ENCODE peak calls at places on chromosomes 5 and 9, in six cellular contexts. G is GM12891, V is H1, N is K562, F is HepG2, H is GM12878. P is an unnamed sample.

GRCh38 chr5:55521903-55522302 is 12.9 kb downstream of the PLPP1 start:
- DNase-seq in H (no peak), G (no peak), N (no peak), V (no peak), F (no peak), P (no peak)

GRCh38 chr5:120239076-120239475 is 225.0 kb upstream of the PRR16 start:
- DNase-seq in N (no peak), H (no peak), V (no peak), F (no peak), G (no peak), P (no peak)

GRCh38 chr9:75148551-75148950 is 60.2 kb downstream of the OSTF1 start:
- DNase-seq in G (no peak), V (no peak), H (no peak), F (no peak), N (no peak), P (no peak)

GRCh38 chr5:112005533-112005926 is 248.5 kb upstream of the NREP start:
- DNase-seq in F (no peak), G (no peak), H (no peak), V (no peak), N (no peak), P (no peak)

GRCh38 chr5:140165101-140165920 is 9.7 kb upstream of the CYSTM1 start:
- DNase-seq in N (peak), V (no peak), G (no peak), F (no peak), H (no peak), P (no peak)

GRCh38 chr5:157597277-157597676 is 21.7 kb upstream of the ADAM19 start:
- DNase-seq in G (no peak), V (no peak), N (no peak), H (no peak), F (peak), P (no peak)

GRCh38 chr5:73061593-73061992 is 58.8 kb upstream of the TMEM171 start:
- DNase-seq in F (no peak), V (no peak), G (no peak), N (no peak), H (no peak), P (no peak)

GRCh38 chr9:84170521-84171141 is 169.9 kb downstream of the SLC28A3 start:
- DNase-seq in N (peak), V (no peak), F (peak), G (no peak), H (no peak), P (no peak)

GRCh38 chr5:78611161-78611605 is 37.4 kb downstream of the LHFPL2 start:
- DNase-seq in G (no peak), H (no peak), N (no peak), F (no peak), V (peak), P (no peak)

GRCh38 chr5:43039468-43040286 is 442 bp downstream of the ANXA2R start:
- DNase-seq in F (peak), N (peak), V (no peak), G (no peak), H (no peak), P (no peak)

GRCh38 chr5:82540301-82540700 is 262.1 kb upstream of the RPS23 start:
- DNase-seq in F (no peak), G (no peak), V (no peak), N (no peak), H (no peak), P (no peak)

GRCh38 chr5:35371971-35372426 is 141.7 kb upstream of the PRLR start:
- DNase-seq in N (no peak), V (no peak), F (no peak), H (no peak), G (no peak), P (no peak)

GRCh38 chr5:93675458-93676450 is 65.6 kb downstream of the POU5F2 start:
- DNase-seq in H (no peak), F (no peak), N (no peak), V (no peak), G (no peak), P (no peak)

GRCh38 chr9:135992486-135993408 is 31.6 kb upstream of the UBAC1 start:
- DNase-seq in V (no peak), F (peak), H (no peak), G (no peak), N (peak), P (no peak)

GRCh38 chr5:126171916-126172315 is 251.3 kb upstream of the GRAMD2B start:
- DNase-seq in N (no peak), V (no peak), F (no peak), G (no peak), H (no peak), P (no peak)

GRCh38 chr5:150376799-150377771 is 19.6 kb downstream of the TCOF1 start:
- DNase-seq in G (no peak), H (no peak), N (no peak), V (no peak), F (no peak), P (no peak)

GRCh38 chr9:13083973-13084528 is 195.4 kb downstream of the MPDZ start:
- DNase-seq in N (no peak), H (no peak), F (no peak), V (no peak), G (no peak), P (no peak)

GRCh38 chr5:171207256-171207866 is 101.7 kb upstream of the TLX3 start:
- DNase-seq in V (peak), N (peak), H (no peak), G (no peak), F (peak), P (no peak)

GRCh38 chr5:31479706-31480105 is 52.2 kb downstream of the DROSHA start:
- DNase-seq in H (no peak), G (no peak), V (no peak), F (no peak), N (no peak), P (no peak)

GRCh38 chr5:31477971-31478370 is 53.9 kb downstream of the DROSHA start:
- DNase-seq in N (no peak), H (no peak), G (no peak), F (no peak), V (no peak), P (no peak)

GRCh38 chr5:31478901-31479300 is 53.0 kb downstream of the DROSHA start:
- DNase-seq in N (no peak), H (no peak), F (no peak), V (no peak), G (no peak), P (no peak)

GRCh38 chr5:31477516-31477915 is 54.4 kb downstream of the DROSHA start:
- DNase-seq in N (no peak), V (no peak), F (no peak), G (no peak), H (no peak), P (no peak)

GRCh38 chr5:31481531-31481930 is 50.4 kb downstream of the DROSHA start:
- DNase-seq in V (no peak), F (no peak), N (no peak), G (no peak), H (no peak), P (no peak)
- TF ChIP-seq TAF1 in V (no peak), F (no peak), N (no peak), G (no peak), H (no peak), P (no peak)

GRCh38 chr9:89022071-89022721 is 30.9 kb downstream of the S1PR3 start:
- DNase-seq in G (no peak), N (no peak), V (no peak), F (no peak), H (no peak), P (no peak)
- TF ChIP-seq POLR2AphosphoS5 in G (no peak), N (no peak), V (no peak), F (no peak), H (no peak), P (no peak)

DNA sequence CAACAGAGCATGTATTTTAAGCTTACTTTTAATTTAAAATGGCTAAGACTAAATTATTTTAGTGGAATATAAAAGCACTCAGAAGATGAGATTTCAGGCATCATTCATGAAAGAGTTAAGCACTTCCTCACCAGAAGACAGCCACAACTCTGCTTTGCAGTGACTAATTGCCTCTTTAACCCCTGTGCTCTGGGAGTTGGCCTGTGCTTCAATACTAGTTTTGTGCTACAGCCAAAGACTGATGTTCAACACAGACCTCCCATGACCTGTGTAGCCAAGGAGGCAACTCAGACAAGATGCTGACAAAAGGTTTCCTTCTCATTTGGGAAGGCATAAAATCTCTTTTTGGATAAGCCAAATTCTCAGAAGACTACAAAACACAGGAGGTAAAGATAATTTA is 353.5 kb downstream of the FBXL17 start:
- DNase-seq in H (no peak), N (no peak), F (no peak), G (no peak), V (no peak), P (no peak)
- TF ChIP-seq POLR2A in H (no peak), N (no peak), F (no peak), G (no peak), V (no peak), P (no peak)

GRCh38 chr5:86865396-86865795 is 247.7 kb downstream of the COX7C start:
- DNase-seq in N (no peak), V (no peak), F (no peak), H (no peak), G (no peak), P (no peak)

GRCh38 chr5:86864022-86864421 is 246.3 kb downstream of the COX7C start:
- DNase-seq in H (no peak), N (no peak), V (no peak), G (no peak), F (no peak), P (no peak)

GRCh38 chr5:86861514-86861913 is 243.8 kb downstream of the COX7C start:
- DNase-seq in F (no peak), H (no peak), N (no peak), V (no peak), G (no peak), P (no peak)

GRCh38 chr5:86858452-86858851 is 240.7 kb downstream of the COX7C start:
- DNase-seq in V (no peak), N (no peak), F (no peak), H (no peak), G (no peak), P (no peak)

DNA sequence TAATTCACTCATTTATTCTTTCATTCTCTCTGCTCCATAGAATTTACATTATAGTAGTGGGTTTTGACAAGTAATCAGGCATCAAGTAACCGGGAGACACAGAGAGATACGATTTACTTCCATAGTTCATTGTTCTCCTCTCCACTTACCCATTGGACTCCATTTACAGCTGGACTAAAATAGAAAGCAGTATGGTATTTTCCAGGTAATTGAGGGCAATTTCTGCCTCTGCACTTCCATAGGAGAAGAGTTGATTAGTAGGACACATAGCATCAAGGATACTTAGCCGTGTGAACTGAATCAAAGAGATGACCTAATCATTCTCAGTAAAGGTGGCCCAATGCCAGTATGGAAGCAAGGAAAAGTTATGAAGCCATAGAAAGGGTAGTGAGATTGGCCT is 244.4 kb downstream of the COX7C start:
- DNase-seq in N (no peak), F (no peak), H (no peak), G (no peak), V (no peak), P (no peak)
- TF ChIP-seq TAF1 in N (no peak), F (no peak), H (no peak), G (no peak), V (no peak), P (no peak)

DNA sequence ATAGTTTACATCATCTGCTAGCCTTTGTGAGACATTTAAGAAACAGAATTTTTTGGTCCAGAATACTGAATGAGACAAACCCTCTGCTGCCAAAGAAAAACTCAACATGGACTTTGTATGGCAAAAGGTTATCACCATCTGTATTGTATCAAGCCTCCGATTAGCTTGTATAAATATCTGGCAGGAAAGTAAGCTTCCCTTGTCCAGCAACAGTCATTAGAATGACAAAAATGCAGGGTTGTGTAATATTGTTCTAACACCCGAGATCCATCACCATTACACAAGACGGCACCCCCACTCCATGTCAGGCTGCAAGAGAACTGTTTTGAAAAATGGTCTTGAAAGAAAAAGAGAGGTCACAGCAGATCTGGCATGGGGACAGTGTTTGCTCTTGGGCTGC is 23.6 kb downstream of the SVEP1 start:
- DNase-seq in G (no peak), H (no peak), N (no peak), V (no peak), F (peak), P (no peak)
- TF ChIP-seq POLR2AphosphoS5 in G (no peak), H (no peak), N (no peak), V (no peak), F (no peak), P (no peak)

DNA sequence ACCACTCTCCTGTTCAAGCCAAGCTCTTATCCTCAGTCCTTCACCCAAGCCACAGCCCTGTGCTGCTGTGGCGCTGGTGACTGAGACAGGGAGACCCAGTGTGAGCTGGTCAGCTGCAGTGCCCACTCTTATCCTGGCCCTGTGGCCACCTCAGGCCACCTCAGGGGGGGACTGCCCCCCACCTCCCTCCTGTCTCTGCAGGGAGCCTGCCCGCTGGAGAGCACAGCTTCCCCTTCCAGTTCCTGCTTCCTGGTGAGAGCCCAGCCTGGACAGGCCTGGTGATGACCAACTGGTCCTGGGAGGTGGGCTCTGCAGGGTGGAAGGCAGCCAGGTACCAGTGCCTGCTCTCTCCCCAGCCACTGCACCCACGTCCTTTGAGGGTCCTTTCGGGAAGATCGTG is 5.5 kb upstream of the EHMT1 start:
- DNase-seq in F (no peak), H (no peak), V (no peak), G (no peak), N (no peak), P (no peak)
- TF ChIP-seq POLR2A in F (no peak), H (no peak), V (no peak), G (no peak), N (no peak), P (no peak)

GRCh38 chr9:81499571-81499970 is 189.8 kb downstream of the TLE1 start:
- DNase-seq in H (no peak), N (no peak), G (no peak), F (no peak), V (no peak), P (no peak)

GRCh38 chr9:81497096-81497495 is 192.3 kb downstream of the TLE1 start:
- DNase-seq in F (no peak), N (no peak), V (no peak), H (no peak), G (no peak), P (no peak)

GRCh38 chr9:81498576-81498975 is 190.8 kb downstream of the TLE1 start:
- DNase-seq in F (no peak), G (no peak), H (no peak), V (no peak), N (no peak), P (no peak)

GRCh38 chr9:81499021-81499454 is 190.3 kb downstream of the TLE1 start:
- DNase-seq in H (no peak), G (no peak), F (no peak), N (no peak), V (no peak), P (no peak)
- TF ChIP-seq TAF1 in H (no peak), G (no peak), F (no peak), N (no peak), V (no peak), P (no peak)

GRCh38 chr5:39074009-39074886 is at the start of gene RICTOR:
- DNase-seq in V (peak), H (peak), N (peak), G (peak), F (peak), P (peak)
- TF ChIP-seq POLR2AphosphoS5 in V (peak), H (peak), N (peak), G (peak), F (peak), P (peak)

DNA sequence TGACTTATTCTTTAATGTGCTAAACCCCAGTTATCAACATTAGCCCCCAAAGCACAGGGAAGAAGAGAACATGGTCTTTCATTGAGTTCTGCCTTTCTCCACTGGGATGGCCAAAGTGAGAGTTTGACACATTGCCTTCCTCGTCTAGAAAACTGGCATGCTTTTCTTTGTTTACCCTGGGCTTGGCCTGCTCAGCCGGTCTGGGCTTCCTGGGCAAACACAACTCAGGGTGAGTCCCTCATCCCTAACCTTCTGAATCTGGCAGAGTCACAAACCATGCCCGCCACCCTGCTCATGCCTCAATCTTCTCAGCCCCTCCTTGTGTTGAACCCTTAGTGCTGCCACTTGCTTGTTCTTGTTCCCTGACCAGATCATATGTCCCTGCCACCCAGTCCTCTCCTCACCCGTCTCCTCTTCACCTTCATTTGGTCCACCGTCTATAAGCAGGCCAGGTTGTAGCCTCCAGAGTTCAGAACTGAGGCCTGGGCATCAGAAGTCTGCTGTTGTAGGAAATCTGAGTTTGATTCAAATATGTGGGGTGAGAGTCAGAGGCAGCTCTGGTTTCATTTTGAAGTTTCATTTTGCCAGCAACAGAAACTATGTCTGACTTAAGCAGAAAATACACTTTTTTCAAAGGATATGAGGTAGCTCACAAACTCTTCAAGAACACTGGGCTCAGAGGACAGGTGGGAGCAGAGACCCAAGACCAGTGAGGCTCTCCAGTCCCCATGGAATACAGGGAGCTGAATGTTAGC is 217.6 kb downstream of the NDUFS4 start:
- DNase-seq in F (no peak), G (no peak), H (no peak), V (no peak), N (no peak), P (no peak)
- TF ChIP-seq POLR2A in F (no peak), G (no peak), H (no peak), V (no peak), N (no peak), P (no peak)

GRCh38 chr5:122182491-122182921 is 53.2 kb downstream of the ZNF474 start:
- DNase-seq in V (no peak), F (no peak), N (no peak), H (no peak), G (no peak), P (no peak)

GRCh38 chr5:122183795-122184185 is 54.4 kb downstream of the ZNF474 start:
- DNase-seq in G (no peak), V (no peak), N (no peak), H (no peak), F (no peak), P (no peak)

GRCh38 chr5:122183098-122183794 is 53.9 kb downstream of the ZNF474 start:
- DNase-seq in H (no peak), G (no peak), F (no peak), N (no peak), V (no peak), P (no peak)

GRCh38 chr5:122180146-122180712 is 50.9 kb downstream of the ZNF474 start:
- DNase-seq in H (no peak), F (no peak), G (no peak), N (no peak), V (no peak), P (no peak)

DNA sequence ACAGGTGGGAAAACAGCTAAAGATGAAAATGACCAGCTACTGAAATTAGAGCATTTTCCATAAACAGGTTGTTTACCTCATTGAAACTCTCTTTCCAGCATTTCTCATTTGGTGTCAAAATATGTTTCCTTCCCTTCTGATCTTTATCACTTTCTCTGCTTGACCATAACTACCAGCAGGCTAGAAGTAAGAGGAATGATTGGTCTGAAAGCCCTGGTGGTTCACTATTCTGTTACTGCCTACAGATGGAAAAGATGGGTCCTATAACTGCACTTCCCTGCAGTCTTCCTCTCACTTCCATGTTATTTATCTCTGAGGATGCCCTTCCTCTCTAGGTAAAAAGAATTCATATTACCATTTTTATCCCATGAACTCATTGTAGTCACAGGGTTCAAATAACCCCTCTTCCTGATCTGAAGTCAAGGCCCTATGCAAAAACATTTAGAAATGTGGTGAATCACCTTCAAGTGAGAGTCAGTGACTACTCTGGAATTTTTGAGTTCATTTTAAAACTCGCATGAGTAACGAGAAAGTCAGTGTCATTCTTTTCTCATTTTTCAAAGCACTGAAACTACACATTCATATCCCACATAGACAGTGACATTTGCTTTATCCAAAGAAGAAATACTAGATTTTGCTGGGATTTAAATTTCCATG is 51.6 kb downstream of the ZNF474 start:
- DNase-seq in N (no peak), F (no peak), V (no peak), H (no peak), G (no peak), P (no peak)
- TF ChIP-seq TAF1 in N (no peak), F (no peak), V (no peak), H (no peak), G (no peak), P (no peak)